ENCODE peak calls at places on chromosome 11, in five cellular contexts. G, C, Q, O and L are unnamed samples.
A peak's percentile ranks its signal among the peaks of the same experiment; 100 is the strongest.

GRCh38 chr11:131422491-131422890 is 52.1 kb downstream of the NTM start:
- DNase-seq in G (no peak), C (no peak), Q (no peak), O (no peak), L (no peak)

GRCh38 chr11:3147257-3147619 is 17.9 kb downstream of the OSBPL5 start:
- DNase-seq in G (peak; percentile 86), C (peak; percentile 31), Q (no peak), O (peak; percentile 76), L (no peak)

GRCh38 chr11:110121204-110121603 is 28.0 kb downstream of the ZC3H12C start:
- DNase-seq in G (no peak), C (peak; percentile 57), Q (peak; percentile 91), O (no peak), L (peak; percentile 83)

GRCh38 chr11:3206922-3207204 is 11.8 kb downstream of the MRGPRG start:
- DNase-seq in G (no peak), C (no peak), Q (no peak), O (no peak), L (no peak)

GRCh38 chr11:129658558-129658882 is 157.1 kb upstream of the TMEM45B start:
- DNase-seq in G (no peak), C (no peak), Q (no peak), O (no peak), L (no peak)

GRCh38 chr11:88484873-88485621 is 147.5 kb upstream of the CTSC start:
- DNase-seq in G (no peak), C (peak; percentile 19), Q (peak; percentile 83), O (no peak), L (no peak)

GRCh38 chr11:113974741-113975470 is at the start of gene HTR3A:
- DNase-seq in G (peak; percentile 73), C (no peak), Q (peak; percentile 52), O (peak; percentile 63), L (no peak)

GRCh38 chr11:64877390-64878222 is 815 bp downstream of the EHD1 start:
- DNase-seq in G (no peak), C (no peak), Q (peak; percentile 40), O (no peak), L (no peak)

GRCh38 chr11:57680552-57680874 is 12.6 kb downstream of the ZDHHC5 start:
- DNase-seq in G (no peak), C (peak; percentile 13), Q (peak; percentile 38), O (no peak), L (no peak)

GRCh38 chr11:124760806-124761205 is 1.3 kb downstream of the ESAM start:
- DNase-seq in G (no peak), C (no peak), Q (no peak), O (no peak), L (no peak)

GRCh38 chr11:124762624-124763155 is 600 bp upstream of the ESAM start:
- DNase-seq in G (no peak), C (no peak), Q (peak; percentile 37), O (peak; percentile 29), L (no peak)

GRCh38 chr11:124760205-124760652 is 1.9 kb downstream of the ESAM start:
- DNase-seq in G (peak; percentile 69), C (no peak), Q (no peak), O (peak; percentile 69), L (no peak)

GRCh38 chr11:124762077-124762623 is at the start of gene ESAM:
- DNase-seq in G (no peak), C (no peak), Q (peak; percentile 46), O (peak; percentile 74), L (no peak)

DNA sequence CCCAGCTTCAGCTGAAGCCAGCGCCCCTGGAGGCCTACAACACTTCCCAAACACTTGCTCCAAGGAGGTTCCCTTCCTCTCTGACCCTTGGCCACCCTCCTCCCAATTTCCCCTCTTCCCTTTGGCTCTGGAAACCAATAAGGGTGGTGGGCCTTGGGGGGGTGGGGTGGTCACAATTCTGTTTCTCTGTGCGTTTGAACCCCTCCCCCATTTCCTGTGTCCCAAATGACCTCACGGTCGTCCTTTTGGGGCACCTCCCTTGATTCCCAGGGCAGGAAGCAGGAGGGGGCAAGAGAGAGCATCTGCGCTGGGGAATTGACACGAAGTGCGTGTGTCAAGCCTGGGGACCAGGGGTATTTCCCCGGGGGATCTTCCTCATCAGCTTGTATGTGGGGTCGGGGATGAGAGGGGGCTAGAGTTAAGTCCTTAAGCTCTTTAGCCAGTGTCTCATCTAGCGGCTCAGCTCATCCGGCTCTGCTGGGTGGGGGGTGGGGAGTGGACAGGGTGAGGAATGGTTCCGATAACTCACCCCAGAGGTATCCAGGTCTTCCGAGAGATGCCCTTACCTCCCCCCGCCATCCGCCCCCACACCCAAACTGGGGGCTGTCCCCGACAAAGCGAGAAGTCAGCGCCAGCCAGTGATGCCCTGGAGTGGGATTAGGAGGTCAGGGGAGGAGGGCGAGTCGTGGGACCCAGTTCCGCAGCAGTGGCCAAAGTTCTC is 629 bp downstream of the ESAM start:
- DNase-seq in G (no peak), C (no peak), Q (no peak), O (peak; percentile 29), L (no peak)
- H3K4me3 ChIP-seq in G (peak overlapping the region; percentile 74), C (no peak overlapping the region), Q (peak overlapping the region; percentile 91), O (peak overlapping the region; percentile 61), L (no peak overlapping the region)

DNA sequence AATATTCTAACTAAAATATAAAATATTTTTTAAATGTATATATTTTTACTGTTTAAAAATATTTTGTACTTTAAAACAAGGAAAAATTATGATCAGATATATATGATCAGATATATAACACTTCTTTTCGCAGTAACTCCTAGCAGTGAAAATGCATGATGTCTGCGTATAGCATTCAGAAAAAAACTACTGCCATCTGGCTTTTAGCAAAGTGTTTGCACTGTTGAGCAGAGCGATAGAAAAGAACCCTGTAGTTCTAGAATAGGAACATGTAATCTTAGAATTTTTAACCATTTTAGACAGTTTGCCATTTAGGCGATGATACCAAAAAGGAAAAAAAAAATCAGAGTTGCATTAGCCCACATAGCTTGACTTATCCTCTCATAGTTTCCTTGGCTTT is 370.4 kb upstream of the ANO3 start:
- DNase-seq in G (no peak), C (no peak), Q (peak; percentile 4), O (no peak), L (no peak)
- TF ChIP-seq CTCF in G (peak; percentile 45), C (no peak), Q (peak; percentile 29), O (no peak), L (no peak)

DNA sequence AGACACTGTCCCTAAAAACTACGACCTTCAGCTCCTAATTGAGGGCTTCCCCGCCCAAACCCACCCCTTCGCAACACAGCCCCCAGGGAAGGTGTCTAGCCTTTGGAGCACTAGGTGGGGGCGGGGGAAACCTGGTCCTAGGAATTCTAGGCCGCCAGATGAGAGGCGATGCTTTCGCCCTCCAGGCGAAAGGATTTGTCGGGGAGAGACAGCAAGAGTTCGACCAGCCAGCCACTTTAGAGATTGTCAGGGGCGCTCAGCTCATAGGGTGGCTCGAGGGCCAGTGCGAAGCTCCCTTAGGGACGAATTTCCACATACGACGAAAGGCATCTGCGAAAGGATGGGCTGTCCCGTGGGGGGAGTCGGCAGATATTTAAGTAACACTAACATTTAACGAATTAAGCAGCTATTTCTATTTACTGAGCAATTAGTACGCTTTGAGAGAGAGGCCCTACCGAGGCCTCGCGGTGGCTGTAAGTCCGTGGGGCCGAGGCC is 5.3 kb downstream of the CD248 start:
- DNase-seq in G (no peak), C (no peak), Q (no peak), O (no peak), L (no peak)
- H3K4me3 ChIP-seq in G (peak overlapping the region; percentile 69), C (peak overlapping the region; percentile 69), Q (peak overlapping the region; percentile 77), O (peak overlapping the region; percentile 63), L (peak overlapping the region; percentile 40)

GRCh38 chr11:46677991-46678740 is 22.3 kb downstream of the ARHGAP1 start:
- DNase-seq in G (no peak), C (no peak), Q (no peak), O (no peak), L (no peak)
- TF ChIP-seq CTCF in G (no peak), C (no peak), Q (no peak), O (no peak), L (no peak)

GRCh38 chr11:16087886-16088285 is 268.5 kb downstream of the SOX6 start:
- DNase-seq in G (no peak), C (no peak), Q (no peak), O (no peak), L (no peak)

GRCh38 chr11:16091862-16092261 is 264.5 kb downstream of the SOX6 start:
- DNase-seq in G (no peak), C (no peak), Q (no peak), O (no peak), L (no peak)

GRCh38 chr11:16086229-16086628 is 270.1 kb downstream of the SOX6 start:
- DNase-seq in G (no peak), C (no peak), Q (no peak), O (no peak), L (no peak)

GRCh38 chr11:16089481-16089880 is 266.9 kb downstream of the SOX6 start:
- DNase-seq in G (no peak), C (no peak), Q (no peak), O (no peak), L (no peak)

GRCh38 chr11:16088774-16089173 is 267.6 kb downstream of the SOX6 start:
- DNase-seq in G (no peak), C (no peak), Q (no peak), O (no peak), L (no peak)
- H3K4me3 ChIP-seq in G (no peak overlapping the region), C (no peak overlapping the region), Q (no peak overlapping the region), O (no peak overlapping the region), L (no peak overlapping the region)

GRCh38 chr11:66344550-66345315 is at the start of gene BRMS1:
- DNase-seq in G (peak; percentile 99), C (peak; percentile 96), Q (peak; percentile 99), O (peak; percentile 98), L (peak; percentile 97)
- TF ChIP-seq CTCF in G (peak; percentile 28), C (peak; percentile 26), Q (no peak), O (no peak), L (no peak)

GRCh38 chr11:86802146-86802545 is 1.8 kb downstream of the PRSS23 start:
- DNase-seq in G (no peak), C (no peak), Q (no peak), O (no peak), L (no peak)

GRCh38 chr11:86799680-86800075 is 664 bp upstream of the PRSS23 start:
- DNase-seq in G (no peak), C (no peak), Q (no peak), O (no peak), L (no peak)

GRCh38 chr11:86800956-86801264 is 568 bp downstream of the PRSS23 start:
- DNase-seq in G (no peak), C (no peak), Q (no peak), O (no peak), L (no peak)

GRCh38 chr11:86798988-86799387 is 1.4 kb upstream of the PRSS23 start:
- DNase-seq in G (no peak), C (peak; percentile 70), Q (peak; percentile 33), O (no peak), L (peak; percentile 93)

DNA sequence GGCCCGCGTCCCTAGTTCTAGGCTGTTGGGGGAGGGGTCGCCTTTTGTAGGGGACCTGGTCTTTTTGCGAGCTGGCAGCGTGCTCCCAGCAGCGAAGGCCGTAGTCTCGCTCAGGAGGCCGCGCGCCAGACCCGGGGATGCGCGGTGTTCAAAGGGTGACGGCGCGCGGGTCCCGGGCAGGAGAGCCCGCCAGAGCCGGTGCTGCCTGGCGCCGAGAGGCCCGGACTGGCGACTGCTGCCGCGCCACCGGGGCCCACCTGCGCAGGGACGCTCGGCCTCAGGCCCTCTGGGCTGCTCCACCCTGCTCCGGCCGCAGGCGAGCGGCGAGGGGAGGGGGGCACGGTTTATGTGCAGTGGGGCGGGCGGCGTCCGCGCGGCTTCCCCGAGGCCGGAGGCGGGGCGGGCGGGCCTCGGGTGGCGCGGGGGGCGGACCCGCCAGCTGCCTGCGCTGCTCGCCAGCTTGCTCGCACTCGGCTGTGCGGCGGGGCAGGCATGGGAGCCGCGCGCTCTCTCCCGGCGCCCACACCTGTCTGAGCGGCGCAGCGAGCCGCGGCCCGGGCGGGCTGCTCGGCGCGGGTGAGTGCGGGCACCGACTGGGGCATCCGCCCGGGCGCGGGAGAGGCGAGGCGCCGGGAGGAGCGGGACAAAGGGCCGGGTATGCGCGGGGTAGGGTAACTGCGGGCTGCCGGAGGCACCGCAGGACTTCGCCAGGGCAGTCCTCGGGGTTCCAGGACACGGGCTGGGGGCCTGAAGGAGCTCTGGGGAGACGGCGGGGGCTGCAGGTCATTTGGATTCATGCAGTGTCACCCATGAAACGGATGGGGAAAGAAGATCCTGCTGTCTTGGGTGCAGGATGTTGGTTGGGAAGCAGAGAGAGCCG is at the start of gene PRSS23:
- DNase-seq in G (peak; percentile 84), C (peak; percentile 61), Q (peak; percentile 78), O (peak; percentile 69), L (peak; percentile 66)
- H3K4me3 ChIP-seq in G (peak within 1 kb of the TSS; percentile 78), C (peak within 1 kb of the TSS; percentile 76), Q (peak within 1 kb of the TSS; percentile 97), O (peak within 1 kb of the TSS; percentile 64), L (peak within 1 kb of the TSS; percentile 86)